ENCODE peak calls at places on chromosomes 12 and 14, in four cellular contexts. C, I, N and M are unnamed samples.

GRCh38 chr12:76685246-76685678 is 78.7 kb upstream of the ZDHHC17 start:
- DNase-seq in C (no peak), I (no peak), N (peak), M (no peak)

GRCh38 chr12:116423053-116423452 is 136.1 kb upstream of the MAP1LC3B2 start:
- DNase-seq in C (no peak), I (no peak), N (peak), M (no peak)

GRCh38 chr12:130933269-130933995 is 20.3 kb upstream of the ADGRD1 start:
- DNase-seq in C (no peak), I (peak), N (no peak), M (no peak)

GRCh38 chr12:68745904-68746571 is at the start of gene SLC35E3:
- DNase-seq in C (peak), I (peak), N (peak), M (peak)

GRCh38 chr14:35628989-35629388 is 95.0 kb downstream of the INSM2 start:
- DNase-seq in C (no peak), I (no peak), N (peak), M (no peak)

GRCh38 chr14:94356379-94357056 is 31.9 kb downstream of the SERPINA1 start:
- DNase-seq in C (no peak), I (peak), N (no peak), M (no peak)

GRCh38 chr14:21612324-21612723 is 22.4 kb downstream of the OR10G2 start:
- DNase-seq in C (no peak), I (no peak), N (no peak), M (no peak)

GRCh38 chr12:47311011-47311410 is 231.3 kb upstream of the AMIGO2 start:
- DNase-seq in C (no peak), I (no peak), N (no peak), M (no peak)

GRCh38 chr14:24080888-24081738 is 9.8 kb downstream of the CPNE6 start:
- DNase-seq in C (peak), I (peak), N (peak), M (no peak)

GRCh38 chr12:115755061-115755751 is 522.3 kb downstream of the MED13L start:
- DNase-seq in C (no peak), I (no peak), N (no peak), M (no peak)

GRCh38 chr14:73795974-73796373 is 55.7 kb upstream of the PTGR2 start:
- DNase-seq in C (no peak), I (no peak), N (peak), M (no peak)

GRCh38 chr14:70651522-70651921 is 9.8 kb downstream of the TTC9 start:
- DNase-seq in C (no peak), I (no peak), N (no peak), M (no peak)

GRCh38 chr12:41932470-41932991 is 212.1 kb downstream of the GXYLT1 start:
- DNase-seq in C (no peak), I (peak), N (peak), M (no peak)

GRCh38 chr12:30973171-30973570 is 46.6 kb downstream of the TSPAN11 start:
- DNase-seq in C (no peak), I (no peak), N (no peak), M (no peak)

GRCh38 chr12:42094277-42094676 is 50.4 kb downstream of the GXYLT1 start:
- DNase-seq in C (peak), I (no peak), N (peak), M (no peak)

GRCh38 chr14:105469456-105470162 is 5.0 kb upstream of the CRIP2 start:
- DNase-seq in C (no peak), I (no peak), N (no peak), M (no peak)

GRCh38 chr12:69600804-69601203 is 9.9 kb downstream of the LRRC10 start:
- DNase-seq in C (no peak), I (no peak), N (no peak), M (no peak)

GRCh38 chr14:101665478-101666078 is 95.9 kb upstream of the PPP2R5C start:
- DNase-seq in C (no peak), I (no peak), N (peak), M (peak)

GRCh38 chr12:114045333-114045732 is 79.2 kb upstream of the RBM19 start:
- DNase-seq in C (no peak), I (no peak), N (no peak), M (no peak)

GRCh38 chr12:6124411-6125151 is at the start of gene VWF:
- DNase-seq in C (no peak), I (no peak), N (no peak), M (no peak)

GRCh38 chr14:89371600-89371999 is 45.4 kb downstream of the FOXN3 start:
- DNase-seq in C (no peak), I (no peak), N (no peak), M (no peak)

GRCh38 chr12:54486173-54486867 is 11.2 kb upstream of the NCKAP1L start:
- DNase-seq in C (no peak), I (no peak), N (no peak), M (no peak)

GRCh38 chr12:114163766-114164165 is 197.6 kb upstream of the RBM19 start:
- DNase-seq in C (no peak), I (no peak), N (peak), M (peak)

GRCh38 chr14:30550335-30550734 is 8.6 kb upstream of the G2E3 start:
- DNase-seq in C (no peak), I (no peak), N (peak), M (no peak)

GRCh38 chr12:863285-863684 is 86.2 kb downstream of the RAD52 start:
- DNase-seq in C (no peak), I (no peak), N (no peak), M (no peak)

GRCh38 chr14:21476526-21476924 is 234 bp downstream of the RAB2B start:
- DNase-seq in C (peak), I (peak), N (peak), M (peak)

GRCh38 chr12:47935196-47935595 is 28.2 kb upstream of the TMEM106C start:
- DNase-seq in C (no peak), I (no peak), N (peak), M (no peak)

GRCh38 chr14:85187521-85187920 is 342.4 kb upstream of the FLRT2 start:
- DNase-seq in C (no peak), I (no peak), N (no peak), M (no peak)

GRCh38 chr14:93952829-93953228 is 23.5 kb downstream of the ASB2 start:
- DNase-seq in C (no peak), I (no peak), N (no peak), M (no peak)

GRCh38 chr12:64742371-64742770 is 16.8 kb downstream of the GNS start:
- DNase-seq in C (no peak), I (no peak), N (no peak), M (no peak)

GRCh38 chr12:94140556-94140955 is 7.8 kb upstream of the PLXNC1 start:
- DNase-seq in C (no peak), I (no peak), N (no peak), M (no peak)